ENCODE peak calls at places on chromosomes 2 and 18, in eight cellular contexts. T, C, I, U, W, Q, O and H are unnamed samples. For H3K4me1, the result is how much of the 10 kb centered on the place peaks cover.

GRCh38 chr2:241325257-241325656 is 9.5 kb downstream of the SEPTIN2 start:
- DNase-seq in T (no peak), C (no peak), I (no peak), U (no peak), W (no peak), Q (no peak), O (no peak), H (no peak)

GRCh38 chr18:12838178-12838634 is 45.8 kb downstream of the PTPN2 start:
- DNase-seq in T (peak), C (peak), I (no peak), U (peak), W (peak), Q (peak), O (no peak), H (peak)

GRCh38 chr2:138949517-138949916 is 169.3 kb upstream of the NXPH2 start:
- DNase-seq in T (peak), C (no peak), I (no peak), U (no peak), W (peak), Q (no peak), O (no peak), H (no peak)

GRCh38 chr2:1796581-1796930 is 52.2 kb upstream of the PXDN start:
- DNase-seq in T (no peak), C (no peak), I (no peak), U (no peak), W (no peak), Q (no peak), O (no peak), H (no peak)

GRCh38 chr2:1702186-1702565 is 42.1 kb downstream of the PXDN start:
- DNase-seq in T (no peak), C (no peak), I (no peak), U (no peak), W (no peak), Q (no peak), O (no peak), H (peak)

GRCh38 chr2:71702971-71703898 is 249.9 kb downstream of the DYSF start:
- DNase-seq in T (no peak), C (no peak), I (peak), U (no peak), W (no peak), Q (no peak), O (no peak), H (no peak)

GRCh38 chr18:9824474-9824832 is 61.3 kb upstream of the TXNDC2 start:
- DNase-seq in T (peak), C (peak), I (peak), U (peak), W (no peak), Q (no peak), O (peak), H (peak)

GRCh38 chr2:77370505-77370904 is 151.7 kb downstream of the LRRTM4 start:
- DNase-seq in T (no peak), C (no peak), I (no peak), U (no peak), W (no peak), Q (no peak), O (no peak), H (no peak)

GRCh38 chr18:69838003-69838402 is 109.7 kb downstream of the CD226 start:
- DNase-seq in T (no peak), C (no peak), I (no peak), U (no peak), W (no peak), Q (no peak), O (no peak), H (no peak)

GRCh38 chr18:51275712-51276473 is 78.4 kb upstream of the MEX3C start:
- DNase-seq in T (no peak), C (no peak), I (no peak), U (peak), W (no peak), Q (no peak), O (peak), H (no peak)

GRCh38 chr18:31677592-31677991 is 6.8 kb downstream of the B4GALT6 start:
- DNase-seq in T (no peak), C (no peak), I (no peak), U (no peak), W (no peak), Q (no peak), O (no peak), H (no peak)
- H3K4me3 ChIP-seq in T (no peak), C (no peak), I (no peak), U (no peak), W (no peak), Q (no peak), O (no peak), H (no peak)

DNA sequence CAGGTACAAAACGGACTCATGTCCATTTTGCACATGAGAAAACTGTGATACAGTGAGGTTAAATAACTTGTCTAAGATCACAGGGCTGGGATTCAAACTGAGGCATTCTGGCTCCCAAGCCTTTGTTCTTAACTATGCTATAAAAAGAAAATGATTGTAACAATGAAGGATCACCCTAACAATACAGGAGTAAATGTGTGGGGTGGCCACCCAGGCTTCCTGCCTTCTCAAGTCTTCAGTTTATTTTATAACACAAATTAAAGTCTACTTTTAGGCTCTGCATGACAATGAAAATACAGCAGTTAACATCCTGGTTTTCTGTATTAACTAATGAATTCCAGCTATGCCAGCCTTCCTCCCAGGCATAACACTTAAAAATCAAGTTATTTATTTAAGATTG is 7.6 kb downstream of the WDFY1 start:
- DNase-seq in T (no peak), C (no peak), I (no peak), U (no peak), W (no peak), Q (no peak), O (no peak), H (no peak)
- H3K4me1 ChIP-seq in T (under half), C (under half), I (under half), U (under half), W (under half), Q (half or more), O (under half), H (under half)

GRCh38 chr2:102082591-102083586 is 59.7 kb upstream of the IL1R1 start:
- DNase-seq in T (peak), C (no peak), I (no peak), U (peak), W (peak), Q (peak), O (peak), H (peak)
- H3K4me3 ChIP-seq in T (no peak), C (no peak), I (no peak), U (peak), W (no peak), Q (no peak), O (peak), H (no peak)

GRCh38 chr2:46342566-46343315 is 45.5 kb downstream of the EPAS1 start:
- DNase-seq in T (no peak), C (no peak), I (no peak), U (no peak), W (no peak), Q (no peak), O (no peak), H (no peak)
- H3K4me1 ChIP-seq in T (under half), C (under half), I (under half), U (under half), W (under half), Q (under half), O (half or more), H (under half)